ENCODE peak calls at places on chromosome 9, in five cellular contexts. One of them, this sample, is unnamed.
A peak's percentile ranks its signal among the peaks of the same experiment; 100 is the strongest.

GRCh38 chr9:96674914-96675538 is 19.9 kb upstream of the PRXL2C start:
- DNase-seq in gastrocnemius medialis: no peak
- DNase-seq in ovary: no peak
- DNase-seq in breast epithelium: no peak
- DNase-seq in CD8-positive, alpha-beta T cell: no peak
- DNase-seq in this sample: no peak

GRCh38 chr9:131618071-131618479 is 72.8 kb downstream of the PRRT1B start:
- DNase-seq in gastrocnemius medialis: peak; percentile 34
- DNase-seq in ovary: no peak
- DNase-seq in breast epithelium: no peak
- DNase-seq in CD8-positive, alpha-beta T cell: no peak
- DNase-seq in this sample: no peak

GRCh38 chr9:81719972-81720371 is 30.6 kb upstream of the TLE1 start:
- DNase-seq in gastrocnemius medialis: no peak
- DNase-seq in ovary: no peak
- DNase-seq in breast epithelium: no peak
- DNase-seq in CD8-positive, alpha-beta T cell: no peak
- DNase-seq in this sample: no peak

GRCh38 chr9:114389612-114390368 is 2.0 kb upstream of the AKNA start:
- DNase-seq in gastrocnemius medialis: no peak
- DNase-seq in ovary: no peak
- DNase-seq in breast epithelium: no peak
- DNase-seq in CD8-positive, alpha-beta T cell: no peak
- DNase-seq in this sample: no peak

GRCh38 chr9:79604921-79605562 is 33.3 kb downstream of the TLE4 start:
- DNase-seq in gastrocnemius medialis: no peak
- DNase-seq in ovary: no peak
- DNase-seq in breast epithelium: no peak
- DNase-seq in CD8-positive, alpha-beta T cell: no peak
- DNase-seq in this sample: no peak

GRCh38 chr9:21994526-21994995 is at the start of gene CDKN2B-AS1:
- DNase-seq in gastrocnemius medialis: no peak
- DNase-seq in ovary: peak; percentile 56
- DNase-seq in breast epithelium: no peak
- DNase-seq in CD8-positive, alpha-beta T cell: no peak
- DNase-seq in this sample: peak; percentile 18

GRCh38 chr9:131478421-131478868 is 24.3 kb upstream of the POMT1 start:
- DNase-seq in gastrocnemius medialis: no peak
- DNase-seq in ovary: peak; percentile 69
- DNase-seq in breast epithelium: no peak
- DNase-seq in CD8-positive, alpha-beta T cell: peak; percentile 39
- DNase-seq in this sample: no peak

GRCh38 chr9:104068546-104068945 is 25.6 kb upstream of the SMC2 start:
- DNase-seq in gastrocnemius medialis: no peak
- DNase-seq in ovary: no peak
- DNase-seq in breast epithelium: no peak
- DNase-seq in CD8-positive, alpha-beta T cell: no peak
- DNase-seq in this sample: no peak

GRCh38 chr9:35680331-35681105 is 6.8 kb downstream of the CA9 start:
- DNase-seq in gastrocnemius medialis: no peak
- DNase-seq in ovary: no peak
- DNase-seq in breast epithelium: no peak
- DNase-seq in CD8-positive, alpha-beta T cell: no peak
- DNase-seq in this sample: peak; percentile 35

GRCh38 chr9:3888496-3888858 is 362.7 kb upstream of the RFX3 start:
- DNase-seq in gastrocnemius medialis: no peak
- DNase-seq in ovary: no peak
- DNase-seq in breast epithelium: no peak
- DNase-seq in CD8-positive, alpha-beta T cell: no peak
- DNase-seq in this sample: no peak

GRCh38 chr9:3894764-3895163 is 369.0 kb upstream of the RFX3 start:
- DNase-seq in gastrocnemius medialis: no peak
- DNase-seq in ovary: no peak
- DNase-seq in breast epithelium: no peak
- DNase-seq in CD8-positive, alpha-beta T cell: no peak
- DNase-seq in this sample: no peak

GRCh38 chr9:3898371-3899218 is 372.8 kb upstream of the RFX3 start:
- DNase-seq in gastrocnemius medialis: no peak
- DNase-seq in ovary: no peak
- DNase-seq in breast epithelium: no peak
- DNase-seq in CD8-positive, alpha-beta T cell: no peak
- DNase-seq in this sample: no peak

GRCh38 chr9:3896576-3896975 is 370.8 kb upstream of the RFX3 start:
- DNase-seq in gastrocnemius medialis: no peak
- DNase-seq in ovary: no peak
- DNase-seq in breast epithelium: no peak
- DNase-seq in CD8-positive, alpha-beta T cell: no peak
- DNase-seq in this sample: no peak

GRCh38 chr9:3893519-3893918 is 367.7 kb upstream of the RFX3 start:
- DNase-seq in gastrocnemius medialis: no peak
- DNase-seq in ovary: no peak
- DNase-seq in breast epithelium: no peak
- DNase-seq in CD8-positive, alpha-beta T cell: no peak
- DNase-seq in this sample: no peak
- TF ChIP-seq CTCF in gastrocnemius medialis: no peak
- TF ChIP-seq CTCF in ovary: no peak
- TF ChIP-seq CTCF in breast epithelium: no peak
- TF ChIP-seq CTCF in CD8-positive, alpha-beta T cell: no peak
- TF ChIP-seq CTCF in this sample: no peak

GRCh38 chr9:105484226-105484625 is 36.4 kb downstream of the FSD1L start:
- DNase-seq in gastrocnemius medialis: no peak
- DNase-seq in ovary: no peak
- DNase-seq in breast epithelium: no peak
- DNase-seq in CD8-positive, alpha-beta T cell: no peak
- DNase-seq in this sample: no peak
- H3K4me3 ChIP-seq in gastrocnemius medialis: no peak overlapping the region
- H3K4me3 ChIP-seq in ovary: no peak overlapping the region
- H3K4me3 ChIP-seq in breast epithelium: no peak overlapping the region
- H3K4me3 ChIP-seq in CD8-positive, alpha-beta T cell: no peak overlapping the region
- H3K4me3 ChIP-seq in this sample: no peak overlapping the region

GRCh38 chr9:136645903-136646754 is 16.6 kb upstream of the EGFL7 start:
- DNase-seq in gastrocnemius medialis: no peak
- DNase-seq in ovary: peak; percentile 58
- DNase-seq in breast epithelium: no peak
- DNase-seq in CD8-positive, alpha-beta T cell: no peak
- DNase-seq in this sample: no peak

GRCh38 chr9:136646827-136647711 is 15.6 kb upstream of the EGFL7 start:
- DNase-seq in gastrocnemius medialis: no peak
- DNase-seq in ovary: no peak
- DNase-seq in breast epithelium: no peak
- DNase-seq in CD8-positive, alpha-beta T cell: no peak
- DNase-seq in this sample: no peak

GRCh38 chr9:136650648-136651047 is 12.1 kb upstream of the EGFL7 start:
- DNase-seq in gastrocnemius medialis: no peak
- DNase-seq in ovary: no peak
- DNase-seq in breast epithelium: no peak
- DNase-seq in CD8-positive, alpha-beta T cell: no peak
- DNase-seq in this sample: no peak

GRCh38 chr9:136651859-136652258 is 10.9 kb upstream of the EGFL7 start:
- DNase-seq in gastrocnemius medialis: no peak
- DNase-seq in ovary: no peak
- DNase-seq in breast epithelium: no peak
- DNase-seq in CD8-positive, alpha-beta T cell: no peak
- DNase-seq in this sample: no peak

GRCh38 chr9:136648746-136649145 is 14.0 kb upstream of the EGFL7 start:
- DNase-seq in gastrocnemius medialis: no peak
- DNase-seq in ovary: no peak
- DNase-seq in breast epithelium: no peak
- DNase-seq in CD8-positive, alpha-beta T cell: no peak
- DNase-seq in this sample: no peak
- TF ChIP-seq CTCF in gastrocnemius medialis: no peak
- TF ChIP-seq CTCF in ovary: no peak
- TF ChIP-seq CTCF in breast epithelium: no peak
- TF ChIP-seq CTCF in CD8-positive, alpha-beta T cell: no peak
- TF ChIP-seq CTCF in this sample: no peak

GRCh38 chr9:106324071-106324470 is 538.9 kb upstream of the ZNF462 start:
- DNase-seq in gastrocnemius medialis: no peak
- DNase-seq in ovary: no peak
- DNase-seq in breast epithelium: no peak
- DNase-seq in CD8-positive, alpha-beta T cell: no peak
- DNase-seq in this sample: no peak
- H3K4me3 ChIP-seq in gastrocnemius medialis: no peak overlapping the region
- H3K4me3 ChIP-seq in ovary: no peak overlapping the region
- H3K4me3 ChIP-seq in breast epithelium: no peak overlapping the region
- H3K4me3 ChIP-seq in CD8-positive, alpha-beta T cell: no peak overlapping the region
- H3K4me3 ChIP-seq in this sample: no peak overlapping the region

DNA sequence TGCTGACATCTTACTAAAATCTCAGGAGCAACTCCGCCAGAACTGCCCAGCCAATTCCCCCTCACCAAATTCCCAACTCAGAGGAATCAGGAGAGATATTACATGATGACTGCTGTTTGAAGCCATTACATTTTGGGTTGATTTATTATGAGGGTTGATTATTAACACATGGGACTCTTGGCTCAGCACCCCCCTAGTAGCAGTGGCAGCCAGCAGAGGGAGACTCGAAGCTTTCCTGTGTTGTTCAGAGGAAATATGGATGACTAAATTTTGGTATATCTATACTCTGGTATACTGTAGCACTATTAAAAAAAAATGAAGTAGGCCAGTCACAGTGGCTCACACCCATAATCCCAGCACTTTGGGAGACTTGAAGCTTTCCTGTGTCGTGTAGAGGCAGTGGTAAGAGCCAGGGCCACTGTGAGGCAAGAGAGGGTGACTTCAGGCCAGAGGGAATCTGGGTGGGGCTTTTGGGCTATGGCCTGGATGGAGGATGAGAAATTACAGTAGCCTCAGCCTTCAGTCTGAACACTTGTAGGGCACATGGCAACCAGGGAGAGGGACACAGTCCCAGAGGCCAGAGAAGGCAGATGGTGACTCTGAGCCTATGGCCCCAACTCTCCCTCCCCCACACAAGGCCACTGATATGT is 111.4 kb downstream of the LHX2 start:
- DNase-seq in gastrocnemius medialis: no peak
- DNase-seq in ovary: no peak
- DNase-seq in breast epithelium: no peak
- DNase-seq in CD8-positive, alpha-beta T cell: no peak
- DNase-seq in this sample: no peak
- TF ChIP-seq CTCF in gastrocnemius medialis: no peak
- TF ChIP-seq CTCF in ovary: no peak
- TF ChIP-seq CTCF in breast epithelium: no peak
- TF ChIP-seq CTCF in CD8-positive, alpha-beta T cell: no peak
- TF ChIP-seq CTCF in this sample: peak; percentile 42

GRCh38 chr9:121197135-121197534 is 4.5 kb downstream of the RAB14 start:
- DNase-seq in gastrocnemius medialis: no peak
- DNase-seq in ovary: no peak
- DNase-seq in breast epithelium: no peak
- DNase-seq in CD8-positive, alpha-beta T cell: no peak
- DNase-seq in this sample: no peak
- H3K4me3 ChIP-seq in gastrocnemius medialis: no peak overlapping the region
- H3K4me3 ChIP-seq in ovary: no peak overlapping the region
- H3K4me3 ChIP-seq in breast epithelium: no peak overlapping the region
- H3K4me3 ChIP-seq in CD8-positive, alpha-beta T cell: no peak overlapping the region
- H3K4me3 ChIP-seq in this sample: no peak overlapping the region

GRCh38 chr9:5442400-5443011 is 4.8 kb upstream of the PLGRKT start:
- DNase-seq in gastrocnemius medialis: no peak
- DNase-seq in ovary: no peak
- DNase-seq in breast epithelium: no peak
- DNase-seq in CD8-positive, alpha-beta T cell: no peak
- DNase-seq in this sample: no peak
- TF ChIP-seq CTCF in gastrocnemius medialis: peak; percentile 56
- TF ChIP-seq CTCF in ovary: no peak
- TF ChIP-seq CTCF in breast epithelium: no peak
- TF ChIP-seq CTCF in CD8-positive, alpha-beta T cell: peak; percentile 55
- TF ChIP-seq CTCF in this sample: peak; percentile 64